ENCODE peak calls at places on chromosomes 2 and 18, in eight cellular contexts. G, I, W, Z, C, P, Q and M are unnamed samples.

GRCh38 chr2:231008131-231008530 is 12.2 kb downstream of the SPATA3 start:
- DNase-seq in G (no peak), I (no peak), W (no peak), Z (no peak), C (no peak), P (no peak), Q (no peak), M (no peak)

GRCh38 chr2:46352621-46353020 is 55.4 kb downstream of the EPAS1 start:
- DNase-seq in G (no peak), I (no peak), W (peak), Z (no peak), C (peak), P (no peak), Q (no peak), M (no peak)

GRCh38 chr2:241240320-241241004 is 52.0 kb downstream of the ANO7 start:
- DNase-seq in G (no peak), I (no peak), W (no peak), Z (no peak), C (no peak), P (no peak), Q (no peak), M (no peak)

GRCh38 chr2:43773876-43774613 is at the start of gene DYNC2LI1:
- DNase-seq in G (peak), I (peak), W (peak), Z (peak), C (peak), P (peak), Q (peak), M (peak)

GRCh38 chr2:183117226-183117625 is 7.0 kb upstream of the NUP35 start:
- DNase-seq in G (no peak), I (no peak), W (no peak), Z (no peak), C (no peak), P (no peak), Q (no peak), M (no peak)

GRCh38 chr2:43823751-43824150 is 14.9 kb downstream of the ABCG5 start:
- DNase-seq in G (no peak), I (no peak), W (no peak), Z (no peak), C (no peak), P (no peak), Q (no peak), M (no peak)

GRCh38 chr2:134440336-134440909 is 186.6 kb downstream of the MGAT5 start:
- DNase-seq in G (no peak), I (no peak), W (no peak), Z (no peak), C (no peak), P (no peak), Q (peak), M (no peak)

GRCh38 chr2:25481381-25482310 is 139.9 kb upstream of the DNMT3A start:
- DNase-seq in G (no peak), I (peak), W (no peak), Z (no peak), C (no peak), P (no peak), Q (no peak), M (no peak)

GRCh38 chr2:109694190-109694589 is 80.0 kb downstream of the SOWAHC start:
- DNase-seq in G (no peak), I (peak), W (no peak), Z (peak), C (no peak), P (no peak), Q (no peak), M (no peak)

GRCh38 chr18:26864658-26865057 is 849 bp downstream of the AQP4 start:
- DNase-seq in G (peak), I (peak), W (no peak), Z (no peak), C (no peak), P (no peak), Q (no peak), M (no peak)

GRCh38 chr18:44709297-44710117 is 28.8 kb downstream of the SETBP1 start:
- DNase-seq in G (peak), I (no peak), W (no peak), Z (no peak), C (no peak), P (no peak), Q (peak), M (no peak)

GRCh38 chr2:164896226-164896625 is 54.6 kb upstream of the COBLL1 start:
- DNase-seq in G (no peak), I (no peak), W (no peak), Z (no peak), C (no peak), P (no peak), Q (no peak), M (no peak)

GRCh38 chr2:38178142-38178541 is 102.2 kb upstream of the CYP1B1 start:
- DNase-seq in G (no peak), I (peak), W (no peak), Z (no peak), C (no peak), P (no peak), Q (no peak), M (peak)

GRCh38 chr2:241066893-241067341 is 35.2 kb downstream of the MTERF4 start:
- DNase-seq in G (no peak), I (no peak), W (no peak), Z (no peak), C (no peak), P (peak), Q (peak), M (peak)

GRCh38 chr2:221444106-221444505 is 128.0 kb downstream of the EPHA4 start:
- DNase-seq in G (no peak), I (no peak), W (no peak), Z (peak), C (peak), P (no peak), Q (no peak), M (no peak)

GRCh38 chr2:8409461-8410260 is 272.2 kb upstream of the ID2 start:
- DNase-seq in G (no peak), I (no peak), W (no peak), Z (no peak), C (no peak), P (no peak), Q (no peak), M (peak)

GRCh38 chr2:160465406-160465805 is 28.2 kb downstream of the RBMS1 start:
- DNase-seq in G (no peak), I (no peak), W (no peak), Z (no peak), C (no peak), P (no peak), Q (no peak), M (no peak)

GRCh38 chr18:31155498-31155897 is 7.2 kb downstream of the DSC1 start:
- DNase-seq in G (no peak), I (no peak), W (no peak), Z (no peak), C (no peak), P (no peak), Q (no peak), M (no peak)

GRCh38 chr2:55302241-55302640 is 33.2 kb upstream of the MTIF2 start:
- DNase-seq in G (peak), I (no peak), W (no peak), Z (no peak), C (no peak), P (no peak), Q (peak), M (no peak)

GRCh38 chr2:161873689-161874088 is 200.3 kb downstream of the DPP4 start:
- DNase-seq in G (no peak), I (no peak), W (no peak), Z (no peak), C (no peak), P (no peak), Q (no peak), M (no peak)

GRCh38 chr2:136013962-136014361 is 28.5 kb upstream of the DARS1 start:
- DNase-seq in G (no peak), I (peak), W (no peak), Z (no peak), C (no peak), P (peak), Q (no peak), M (no peak)

GRCh38 chr2:169225906-169226305 is 136.4 kb downstream of the LRP2 start:
- DNase-seq in G (no peak), I (no peak), W (no peak), Z (no peak), C (no peak), P (no peak), Q (no peak), M (no peak)

GRCh38 chr2:235347691-235348090 is 146.2 kb upstream of the AGAP1 start:
- DNase-seq in G (no peak), I (no peak), W (no peak), Z (peak), C (no peak), P (no peak), Q (no peak), M (no peak)

GRCh38 chr18:79151191-79151590 is 82.0 kb downstream of the ATP9B start:
- DNase-seq in G (no peak), I (no peak), W (no peak), Z (no peak), C (no peak), P (no peak), Q (no peak), M (no peak)

GRCh38 chr2:43758738-43759137 is 15.1 kb upstream of the DYNC2LI1 start:
- DNase-seq in G (no peak), I (no peak), W (no peak), Z (no peak), C (peak), P (no peak), Q (no peak), M (peak)

GRCh38 chr2:200778038-200778437 is 33.7 kb upstream of the BZW1 start:
- DNase-seq in G (no peak), I (no peak), W (no peak), Z (no peak), C (no peak), P (no peak), Q (no peak), M (no peak)

GRCh38 chr2:119011162-119011909 is 69.3 kb downstream of the MARCO start:
- DNase-seq in G (peak), I (peak), W (no peak), Z (no peak), C (peak), P (peak), Q (peak), M (peak)

GRCh38 chr2:129103922-129104878 is 785.5 kb upstream of the HS6ST1 start:
- DNase-seq in G (no peak), I (no peak), W (no peak), Z (no peak), C (no peak), P (no peak), Q (no peak), M (no peak)

GRCh38 chr2:1856922-1857321 is 112.6 kb upstream of the PXDN start:
- DNase-seq in G (no peak), I (no peak), W (no peak), Z (no peak), C (no peak), P (no peak), Q (no peak), M (no peak)
- TF ChIP-seq CTCF in G (no peak), I (no peak), W (no peak), Z (no peak), C (no peak), P (no peak), Q (no peak), M (no peak)

GRCh38 chr18:53799134-53799533 is 425.3 kb downstream of the MBD2 start:
- DNase-seq in G (no peak), I (no peak), W (no peak), Z (no peak), C (no peak), P (no peak), Q (no peak), M (no peak)
- TF ChIP-seq CTCF in G (no peak), I (no peak), W (no peak), Z (no peak), C (no peak), P (no peak), Q (no peak), M (no peak)

GRCh38 chr2:112814278-112814677 is 22.3 kb downstream of the IL1B start:
- DNase-seq in G (no peak), I (no peak), W (no peak), Z (no peak), C (no peak), P (no peak), Q (no peak), M (no peak)
- TF ChIP-seq CTCF in G (no peak), I (no peak), W (no peak), Z (no peak), C (no peak), P (no peak), Q (no peak), M (no peak)

DNA sequence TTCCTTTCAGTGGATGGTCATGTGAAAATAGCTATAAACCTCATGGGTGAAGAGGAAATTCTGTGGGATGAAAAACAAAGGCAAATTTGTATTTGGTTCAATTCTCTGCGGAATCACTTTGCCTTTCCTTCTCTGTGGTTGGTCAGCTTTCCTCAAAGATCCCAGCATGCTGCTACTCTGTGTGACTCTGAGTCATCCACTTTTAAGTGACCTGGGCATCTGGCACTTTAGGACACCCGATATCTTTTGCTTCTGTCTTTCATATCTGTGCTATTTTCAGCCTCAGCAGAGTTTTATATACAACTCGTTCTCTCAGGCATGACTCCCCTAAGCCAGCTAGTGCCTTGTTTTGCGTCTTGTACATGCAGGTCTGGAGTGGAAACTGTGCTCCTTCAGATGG is 217.0 kb upstream of the PIEZO2 start:
- DNase-seq in G (peak), I (no peak), W (no peak), Z (no peak), C (no peak), P (peak), Q (no peak), M (no peak)
- TF ChIP-seq CTCF in G (no peak), I (no peak), W (no peak), Z (no peak), C (no peak), P (no peak), Q (no peak), M (no peak)

DNA sequence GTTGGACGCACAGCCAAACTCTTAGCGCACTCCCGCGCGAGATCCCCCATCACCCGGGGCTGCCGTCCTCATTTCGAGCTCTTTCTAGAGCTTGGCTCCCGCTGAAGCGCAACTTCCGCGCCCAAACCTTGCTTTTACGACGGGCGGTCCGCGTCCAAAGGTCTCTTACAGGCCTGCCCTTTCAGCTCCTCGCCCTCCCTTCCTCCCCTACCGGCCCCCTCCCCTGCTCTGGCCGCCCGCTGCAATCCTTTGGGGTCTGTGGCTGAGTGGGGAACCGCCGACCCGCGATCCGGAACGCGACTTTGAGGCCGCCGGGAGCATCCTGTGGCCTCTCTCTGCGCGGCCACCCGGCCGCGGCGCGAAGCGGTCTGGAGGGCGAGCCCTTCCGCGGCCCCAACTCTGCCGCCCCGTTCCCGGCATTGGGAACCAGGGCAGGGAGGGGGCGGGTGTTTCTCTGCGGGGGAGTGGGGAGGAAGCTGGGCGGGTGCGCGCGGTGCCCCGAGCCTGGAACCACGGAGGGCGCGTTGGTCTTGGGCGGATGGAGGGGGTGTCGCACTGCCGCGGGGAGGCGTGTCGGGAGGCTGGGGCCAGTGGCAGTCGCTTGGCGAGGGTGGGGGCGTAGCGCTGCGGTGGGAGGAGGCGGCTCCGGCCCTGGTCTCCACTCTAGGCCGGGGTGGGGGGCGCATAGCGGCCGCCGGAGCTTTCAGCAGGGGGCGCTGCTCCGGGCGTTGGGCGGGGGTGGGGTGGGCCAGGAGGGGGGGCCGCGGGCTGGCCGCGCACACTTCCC is at the start of gene GDF7:
- DNase-seq in G (no peak), I (no peak), W (peak), Z (no peak), C (peak), P (peak), Q (peak), M (peak)
- TF ChIP-seq CTCF in G (peak), I (no peak), W (no peak), Z (no peak), C (no peak), P (peak), Q (no peak), M (no peak)